ENCODE peak calls at places on chromosomes 3 and 15, in four cellular contexts. One of them, this sample, is unnamed.

GRCh38 chr3:13110678-13111116 is 37.5 kb upstream of the IQSEC1 start:
- DNase-seq in activated CD8-positive, alpha-beta memory T cell treated with anti-CD3 and anti-CD28 coated beads, Interleukin-2, amount 50 U/mL, for 48 hours: no peak
- DNase-seq in AG04450: no peak
- DNase-seq in AG09319: no peak
- DNase-seq in this sample: no peak

GRCh38 chr3:157499342-157499963 is 3.8 kb downstream of the VEPH1 start:
- DNase-seq in activated CD8-positive, alpha-beta memory T cell treated with anti-CD3 and anti-CD28 coated beads, Interleukin-2, amount 50 U/mL, for 48 hours: peak
- DNase-seq in AG04450: no peak
- DNase-seq in AG09319: no peak
- DNase-seq in this sample: peak

GRCh38 chr15:98689431-98689861 is 41.1 kb downstream of the IGF1R start:
- DNase-seq in AG04450: no peak
- DNase-seq in AG09319: no peak
- DNase-seq in activated CD8-positive, alpha-beta memory T cell treated with anti-CD3 and anti-CD28 coated beads, Interleukin-2, amount 50 U/mL, for 48 hours: no peak
- DNase-seq in this sample: no peak

GRCh38 chr15:33194704-33195261 is at the start of gene FMN1:
- DNase-seq in activated CD8-positive, alpha-beta memory T cell treated with anti-CD3 and anti-CD28 coated beads, Interleukin-2, amount 50 U/mL, for 48 hours: peak
- DNase-seq in AG09319: peak
- DNase-seq in AG04450: peak
- DNase-seq in this sample: peak

GRCh38 chr3:32296251-32297204 is 58.0 kb downstream of the CMTM8 start:
- DNase-seq in AG04450: peak
- DNase-seq in activated CD8-positive, alpha-beta memory T cell treated with anti-CD3 and anti-CD28 coated beads, Interleukin-2, amount 50 U/mL, for 48 hours: peak
- DNase-seq in AG09319: peak
- DNase-seq in this sample: peak

GRCh38 chr3:170961616-170962400 is 53.4 kb upstream of the EIF5A2 start:
- DNase-seq in AG09319: peak
- DNase-seq in activated CD8-positive, alpha-beta memory T cell treated with anti-CD3 and anti-CD28 coated beads, Interleukin-2, amount 50 U/mL, for 48 hours: no peak
- DNase-seq in AG04450: peak
- DNase-seq in this sample: no peak

GRCh38 chr3:126607214-126607908 is 47.6 kb downstream of the TXNRD3 start:
- DNase-seq in activated CD8-positive, alpha-beta memory T cell treated with anti-CD3 and anti-CD28 coated beads, Interleukin-2, amount 50 U/mL, for 48 hours: no peak
- DNase-seq in AG04450: peak
- DNase-seq in AG09319: no peak
- DNase-seq in this sample: no peak

GRCh38 chr3:150248116-150248864 is 159.8 kb upstream of the TSC22D2 start:
- DNase-seq in activated CD8-positive, alpha-beta memory T cell treated with anti-CD3 and anti-CD28 coated beads, Interleukin-2, amount 50 U/mL, for 48 hours: no peak
- DNase-seq in AG09319: no peak
- DNase-seq in AG04450: peak
- DNase-seq in this sample: no peak

GRCh38 chr3:194809382-194809781 is 123.7 kb downstream of the FAM43A start:
- DNase-seq in activated CD8-positive, alpha-beta memory T cell treated with anti-CD3 and anti-CD28 coated beads, Interleukin-2, amount 50 U/mL, for 48 hours: peak
- DNase-seq in AG04450: no peak
- DNase-seq in AG09319: no peak
- DNase-seq in this sample: no peak

GRCh38 chr3:4472312-4472711 is 5.2 kb upstream of the SUMF1 start:
- DNase-seq in AG09319: no peak
- DNase-seq in AG04450: no peak
- DNase-seq in activated CD8-positive, alpha-beta memory T cell treated with anti-CD3 and anti-CD28 coated beads, Interleukin-2, amount 50 U/mL, for 48 hours: no peak
- DNase-seq in this sample: no peak

GRCh38 chr3:80227216-80227615 is 459.4 kb upstream of the ROBO1 start:
- DNase-seq in activated CD8-positive, alpha-beta memory T cell treated with anti-CD3 and anti-CD28 coated beads, Interleukin-2, amount 50 U/mL, for 48 hours: no peak
- DNase-seq in AG09319: no peak
- DNase-seq in AG04450: no peak
- DNase-seq in this sample: no peak

GRCh38 chr15:89483079-89483478 is 13.3 kb downstream of the RHCG start:
- DNase-seq in AG09319: no peak
- DNase-seq in AG04450: no peak
- DNase-seq in activated CD8-positive, alpha-beta memory T cell treated with anti-CD3 and anti-CD28 coated beads, Interleukin-2, amount 50 U/mL, for 48 hours: no peak
- DNase-seq in this sample: no peak

GRCh38 chr3:13612829-13613228 is 63.9 kb downstream of the FBLN2 start:
- DNase-seq in AG09319: peak
- DNase-seq in AG04450: no peak
- DNase-seq in activated CD8-positive, alpha-beta memory T cell treated with anti-CD3 and anti-CD28 coated beads, Interleukin-2, amount 50 U/mL, for 48 hours: no peak
- DNase-seq in this sample: no peak

GRCh38 chr3:14549256-14549931 is 9.3 kb upstream of the GRIP2 start:
- DNase-seq in AG09319: no peak
- DNase-seq in AG04450: no peak
- DNase-seq in activated CD8-positive, alpha-beta memory T cell treated with anti-CD3 and anti-CD28 coated beads, Interleukin-2, amount 50 U/mL, for 48 hours: no peak
- DNase-seq in this sample: no peak

GRCh38 chr15:25798207-25798931 is 64.8 kb downstream of the ATP10A start:
- DNase-seq in AG04450: no peak
- DNase-seq in AG09319: no peak
- DNase-seq in activated CD8-positive, alpha-beta memory T cell treated with anti-CD3 and anti-CD28 coated beads, Interleukin-2, amount 50 U/mL, for 48 hours: no peak
- DNase-seq in this sample: no peak

This sample was measured in ecto neural progenitor cell.